ENCODE peak calls at places on chromosomes 16 and 17, in ten cellular contexts. M, T, U, P, C, O, D, L, G and R are unnamed samples.

GRCh38 chr16:85055503-85056210 is 28.1 kb downstream of the KIAA0513 start:
- DNase-seq in U (peak; percentile 72), L (peak; percentile 50), M (no peak), P (no peak), O (no peak), C (peak; percentile 88), T (peak; percentile 63), D (no peak), G (peak; percentile 67), R (peak; percentile 28)

GRCh38 chr17:13337864-13338371 is 263.8 kb downstream of the HS3ST3A1 start:
- DNase-seq in G (no peak), M (peak; percentile 10), T (no peak), C (peak; percentile 44), P (peak; percentile 42), O (peak; percentile 43), U (peak; percentile 18), L (peak; percentile 73), D (no peak), R (no peak)

GRCh38 chr17:70225272-70225671 is 55.9 kb downstream of the KCNJ2 start:
- DNase-seq in G (no peak), C (no peak), P (no peak), U (no peak), L (no peak), D (no peak), T (no peak), O (no peak), M (no peak), R (no peak)

GRCh38 chr16:30740364-30741251 is 7.6 kb upstream of the PHKG2 start:
- DNase-seq in U (peak; percentile 19), L (peak; percentile 80), O (no peak), M (no peak), T (no peak), P (no peak), C (no peak), D (no peak), G (no peak), R (no peak)

GRCh38 chr17:31820691-31821435 is 38.2 kb downstream of the COPRS start:
- DNase-seq in U (peak; percentile 71), T (no peak), C (no peak), M (no peak), G (no peak), O (no peak), P (no peak), D (no peak), L (no peak), R (no peak)

GRCh38 chr17:50363217-50364060 is 9.5 kb downstream of the MRPL27 start:
- DNase-seq in U (peak; percentile 25), M (peak; percentile 44), G (no peak), T (no peak), L (peak; percentile 27), C (no peak), O (no peak), D (no peak), P (peak; percentile 94), R (no peak)

GRCh38 chr17:78341559-78342437 is 18.1 kb downstream of the SOCS3 start:
- DNase-seq in P (peak; percentile 90), O (no peak), U (peak; percentile 43), T (no peak), C (no peak), G (no peak), D (no peak), M (no peak), L (peak; percentile 84), R (no peak)

GRCh38 chr17:14768923-14769322 is 468.0 kb downstream of the HS3ST3B1 start:
- DNase-seq in M (no peak), O (no peak), L (no peak), G (no peak), C (no peak), P (no peak), D (no peak), U (no peak), T (no peak), R (no peak)

GRCh38 chr16:86572616-86573015 is 5.7 kb upstream of the FOXL1 start:
- DNase-seq in C (no peak), G (no peak), T (no peak), P (no peak), M (no peak), U (no peak), L (no peak), O (no peak), D (no peak), R (no peak)

DNA sequence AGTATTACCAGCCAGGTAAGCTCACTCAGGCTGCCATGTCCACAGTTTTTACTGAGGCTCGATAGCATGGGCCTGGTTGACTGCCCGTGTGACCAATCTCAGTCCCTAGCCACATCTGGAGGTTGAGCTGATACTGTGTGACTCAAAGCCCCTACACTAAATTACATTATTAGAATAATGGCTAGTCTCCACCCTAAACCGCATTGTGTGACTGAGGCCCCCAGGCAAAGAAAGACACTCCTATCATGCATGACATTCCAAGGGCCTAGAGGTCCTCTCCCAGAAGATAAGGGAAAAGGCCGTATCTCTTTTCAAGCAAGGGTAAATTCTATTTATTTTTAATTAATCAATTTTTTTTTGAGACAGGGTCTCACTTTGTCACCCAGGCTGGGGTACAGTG is 505.3 kb downstream of the HAPSTR1 start:
- DNase-seq in G (no peak), L (no peak), D (no peak), C (no peak), P (no peak), U (no peak), T (no peak), M (no peak), O (no peak), R (no peak)
- H3K4me3 ChIP-seq in G (no peak overlapping the region), L (no peak overlapping the region), D (no peak overlapping the region), C (no peak overlapping the region), P (no peak overlapping the region), U (no peak overlapping the region), T (no peak overlapping the region), M (no peak overlapping the region), O (no peak overlapping the region), R (no peak overlapping the region)

DNA sequence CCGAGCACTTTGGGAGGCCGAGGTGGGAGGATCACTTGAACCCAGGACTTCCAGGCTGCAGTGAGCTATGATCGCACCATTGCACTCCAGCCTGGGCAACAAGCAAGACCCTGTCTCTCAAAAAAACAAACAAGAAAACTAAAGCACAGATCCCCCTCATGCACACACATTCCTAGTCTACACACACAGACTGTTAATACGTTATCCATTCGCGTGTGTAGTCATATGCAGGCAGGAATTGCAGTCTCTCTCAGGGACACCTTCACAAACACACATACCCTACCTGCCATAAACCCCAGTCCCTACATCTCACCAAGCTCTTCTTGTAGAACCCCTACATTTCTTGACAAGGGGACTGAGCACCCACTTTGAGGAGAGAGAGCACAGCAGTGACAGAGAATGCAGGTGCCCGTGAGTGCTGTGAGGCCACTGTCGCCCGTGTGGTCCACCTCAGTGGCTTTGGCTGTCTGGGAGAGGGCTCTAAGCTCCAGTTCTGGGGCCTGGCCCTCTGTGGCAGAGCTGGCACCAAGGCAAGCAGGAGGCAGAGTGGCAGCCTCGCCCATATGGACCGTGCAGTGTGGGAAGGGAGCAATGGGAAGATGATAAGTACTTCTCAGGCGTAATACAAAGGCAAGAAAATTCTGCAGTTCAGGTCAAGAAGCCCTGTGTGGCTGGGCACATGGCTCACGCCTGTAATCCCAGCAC is 59.0 kb upstream of the RPH3AL start:
- DNase-seq in T (no peak), O (no peak), M (no peak), L (no peak), C (no peak), U (no peak), P (no peak), D (no peak), G (no peak), R (no peak)
- H3K4me3 ChIP-seq in T (no peak overlapping the region), O (peak overlapping the region; percentile 82), M (peak overlapping the region; percentile 60), L (no peak overlapping the region), C (no peak overlapping the region), U (no peak overlapping the region), P (no peak overlapping the region), D (no peak overlapping the region), G (peak overlapping the region; percentile 48), R (no peak overlapping the region)

GRCh38 chr16:83890359-83890758 is 8.6 kb upstream of the MLYCD start:
- DNase-seq in U (no peak), T (no peak), O (no peak), M (no peak), C (no peak), L (no peak), P (no peak), D (no peak), G (no peak), R (no peak)
- H3K4me3 ChIP-seq in U (no peak overlapping the region), T (no peak overlapping the region), O (no peak overlapping the region), M (no peak overlapping the region), C (no peak overlapping the region), L (no peak overlapping the region), P (no peak overlapping the region), D (no peak overlapping the region), G (no peak overlapping the region), R (no peak overlapping the region)

GRCh38 chr16:80198265-80198994 is 342.4 kb upstream of the DYNLRB2 start:
- DNase-seq in C (no peak), O (no peak), L (no peak), T (no peak), U (peak; percentile 56), D (no peak), G (no peak), M (no peak), P (no peak), R (no peak)
- H3K4me3 ChIP-seq in C (no peak overlapping the region), O (no peak overlapping the region), L (no peak overlapping the region), T (no peak overlapping the region), U (no peak overlapping the region), D (no peak overlapping the region), G (no peak overlapping the region), M (no peak overlapping the region), P (no peak overlapping the region), R (no peak overlapping the region)

DNA sequence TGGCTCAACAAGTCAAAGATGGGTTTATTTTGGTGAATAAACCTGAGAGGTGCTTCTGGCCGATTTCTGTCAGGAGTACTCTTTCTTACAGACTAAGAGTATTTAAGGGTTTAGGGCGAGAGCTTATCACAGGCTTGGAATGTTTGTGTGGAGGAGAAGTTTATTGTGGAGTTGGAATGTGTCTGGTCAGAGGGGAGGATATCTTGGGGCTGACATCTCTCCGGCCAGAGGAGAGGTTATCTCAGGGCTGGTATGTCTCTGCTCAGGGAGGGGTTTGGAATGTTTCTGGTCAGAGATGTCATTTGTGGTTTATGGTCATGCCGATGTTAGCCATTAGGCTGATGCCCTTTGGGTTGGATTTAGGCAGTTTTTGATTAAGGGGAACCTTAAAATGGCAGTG is 236.4 kb upstream of the EEF2KMT start:
- DNase-seq in P (no peak), D (no peak), C (no peak), G (no peak), L (no peak), O (no peak), U (no peak), M (no peak), T (no peak), R (no peak)
- H3K4me3 ChIP-seq in P (no peak overlapping the region), D (no peak overlapping the region), C (no peak overlapping the region), G (no peak overlapping the region), L (no peak overlapping the region), O (no peak overlapping the region), U (no peak overlapping the region), M (no peak overlapping the region), T (no peak overlapping the region), R (no peak overlapping the region)